ENCODE peak calls at places on chromosomes 12 and 14, in six cellular contexts. C, R, W, V, G and X are unnamed samples.
A peak's percentile ranks its signal among the peaks of the same experiment; 100 is the strongest.

GRCh38 chr14:97930191-97930590 is 1133.0 kb downstream of the VRK1 start:
- DNase-seq in V (no peak), R (no peak), W (no peak), G (no peak), C (no peak), X (no peak)

GRCh38 chr14:88818018-88818417 is 6.4 kb upstream of the TTC8 start:
- DNase-seq in R (no peak), W (no peak), C (no peak), V (no peak), G (no peak), X (no peak)

GRCh38 chr12:2163172-2163927 is 110.6 kb downstream of the CACNA1C start:
- DNase-seq in R (no peak), V (no peak), W (peak; percentile 63), C (no peak), G (peak; percentile 100), X (peak; percentile 83)

GRCh38 chr14:75723716-75724115 is 62.7 kb downstream of the TTLL5 start:
- DNase-seq in V (no peak), G (no peak), C (no peak), R (no peak), W (no peak), X (peak; percentile 86)

GRCh38 chr14:77865455-77865854 is 65.5 kb downstream of the ADCK1 start:
- DNase-seq in R (no peak), C (no peak), G (no peak), W (no peak), V (no peak), X (no peak)

GRCh38 chr12:27549801-27550652 is 26.0 kb downstream of the PPFIBP1 start:
- DNase-seq in R (peak; percentile 99), G (peak; percentile 98), C (peak; percentile 97), W (peak; percentile 97), V (no peak), X (peak; percentile 99)

GRCh38 chr14:39266589-39266870 is 32.8 kb downstream of the MIA2 start:
- DNase-seq in W (no peak), R (no peak), V (no peak), G (peak; percentile 48), C (no peak), X (peak; percentile 59)

GRCh38 chr12:3218150-3218845 is 141.1 kb downstream of the TSPAN9 start:
- DNase-seq in R (no peak), W (peak; percentile 80), G (peak; percentile 85), V (peak; percentile 87), C (peak; percentile 31), X (peak; percentile 84)

GRCh38 chr14:37665951-37666350 is 70.5 kb downstream of the TTC6 start:
- DNase-seq in W (no peak), G (no peak), V (no peak), C (no peak), R (no peak), X (no peak)

GRCh38 chr12:7444076-7444475 is at the start of gene CD163L1:
- DNase-seq in C (no peak), W (no peak), R (no peak), V (no peak), G (no peak), X (no peak)

GRCh38 chr12:124525455-124525854 is 42.0 kb downstream of the NCOR2 start:
- DNase-seq in V (peak; percentile 75), W (no peak), C (no peak), R (no peak), G (no peak), X (no peak)

GRCh38 chr14:89221109-89221508 is 195.9 kb downstream of the FOXN3 start:
- DNase-seq in C (no peak), G (peak; percentile 73), W (peak; percentile 74), R (peak; percentile 20), V (no peak), X (peak; percentile 42)

GRCh38 chr12:127888948-127889347 is 378.0 kb upstream of the TMEM132C start:
- DNase-seq in V (no peak), R (no peak), W (peak; percentile 27), G (peak; percentile 92), C (no peak), X (peak; percentile 53)

GRCh38 chr14:79856357-79856756 is 354.9 kb downstream of the DIO2 start:
- DNase-seq in R (no peak), C (no peak), G (peak; percentile 25), W (peak; percentile 65), V (no peak), X (peak; percentile 24)

GRCh38 chr12:116590561-116590960 is 31.4 kb downstream of the MAP1LC3B2 start:
- DNase-seq in W (no peak), G (no peak), R (peak; percentile 46), C (no peak), V (no peak), X (no peak)

GRCh38 chr12:115946092-115946491 is 331.4 kb downstream of the MED13L start:
- DNase-seq in R (no peak), W (no peak), V (no peak), C (no peak), G (no peak), X (no peak)

GRCh38 chr12:98238513-98238912 is 276.9 kb upstream of the TMPO start:
- DNase-seq in W (no peak), C (no peak), R (peak; percentile 17), V (no peak), G (peak; percentile 62), X (peak; percentile 47)

GRCh38 chr12:44960423-44960822 is 84.3 kb upstream of the NELL2 start:
- DNase-seq in V (no peak), R (no peak), C (no peak), G (no peak), W (no peak), X (no peak)

GRCh38 chr12:95653761-95654546 is 102.7 kb upstream of the USP44 start:
- DNase-seq in R (peak; percentile 82), G (peak; percentile 93), W (peak; percentile 87), V (no peak), C (no peak), X (peak; percentile 78)

GRCh38 chr12:34398366-34398705 is 376.0 kb downstream of the ALG10 start:
- DNase-seq in R (no peak), G (no peak), C (no peak), W (no peak), V (peak; percentile 0), X (no peak)

GRCh38 chr12:57894577-57895292 is 46.6 kb upstream of the ATP23 start:
- DNase-seq in C (no peak), V (no peak), W (no peak), G (no peak), R (no peak), X (no peak)

GRCh38 chr12:57896437-57897201 is 44.7 kb upstream of the ATP23 start:
- DNase-seq in C (no peak), W (peak; percentile 35), R (no peak), G (peak; percentile 84), V (peak; percentile 82), X (peak; percentile 81)

GRCh38 chr12:57896139-57896436 is 45.3 kb upstream of the ATP23 start:
- DNase-seq in W (no peak), G (peak; percentile 55), R (no peak), C (no peak), V (no peak), X (peak; percentile 50)

GRCh38 chr12:57893460-57894353 is 47.2 kb upstream of the CTDSP2 start:
- DNase-seq in G (peak; percentile 97), C (no peak), R (no peak), V (peak; percentile 72), W (peak; percentile 83), X (peak; percentile 97)

DNA sequence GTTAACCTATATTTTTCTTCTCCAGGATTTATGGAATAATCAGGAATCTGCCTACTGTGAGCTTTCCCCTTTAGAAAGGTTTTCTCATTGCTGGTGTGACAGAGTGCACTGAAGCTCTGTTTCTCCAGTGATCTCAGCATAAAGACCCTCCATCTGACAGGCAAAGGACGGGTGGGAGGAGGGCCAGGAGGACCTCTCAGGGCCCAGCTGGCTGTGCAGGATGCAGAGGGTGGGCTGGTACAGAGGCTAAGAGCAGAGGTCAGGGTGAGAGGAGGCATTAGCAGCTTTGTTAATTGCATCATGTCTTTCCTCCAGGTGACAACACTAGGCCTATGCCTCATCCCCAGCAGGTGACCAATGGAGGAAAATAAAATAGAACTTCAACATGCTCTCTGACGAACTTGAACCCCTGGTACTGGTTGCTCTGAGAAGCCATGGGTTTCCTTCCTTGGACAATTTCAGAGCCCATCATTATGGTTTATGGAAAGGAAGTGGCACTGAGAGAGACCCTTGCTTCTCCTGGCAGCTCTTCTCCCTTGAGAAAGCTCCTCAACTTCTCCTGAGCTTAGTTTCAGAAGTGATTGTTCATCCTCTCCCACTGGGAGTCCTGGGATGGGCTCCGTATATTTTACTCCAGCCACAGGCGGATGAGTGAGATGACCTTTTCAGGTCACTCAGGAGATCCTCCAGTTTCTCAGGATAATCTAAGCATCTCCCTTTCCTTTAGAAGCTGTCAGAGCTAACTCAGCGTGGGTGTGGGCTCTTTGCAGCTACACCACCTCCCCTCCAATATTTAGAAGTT is 45.8 kb upstream of the ATP23 start:
- DNase-seq in G (no peak), V (no peak), C (no peak), W (no peak), R (no peak), X (peak; percentile 36)
- H3K4me3 ChIP-seq in G (no peak overlapping the region), V (no peak overlapping the region), C (no peak overlapping the region), W (no peak overlapping the region), R (no peak overlapping the region), X (no peak overlapping the region)

GRCh38 chr14:59022144-59022543 is 166.3 kb upstream of the DAAM1 start:
- DNase-seq in R (peak; percentile 77), C (no peak), V (no peak), W (no peak), G (no peak), X (no peak)
- TF ChIP-seq CTCF in R (peak; percentile 97), C (peak; percentile 24), V (peak; percentile 36), W (peak; percentile 44), G (peak; percentile 9), X (no peak)

DNA sequence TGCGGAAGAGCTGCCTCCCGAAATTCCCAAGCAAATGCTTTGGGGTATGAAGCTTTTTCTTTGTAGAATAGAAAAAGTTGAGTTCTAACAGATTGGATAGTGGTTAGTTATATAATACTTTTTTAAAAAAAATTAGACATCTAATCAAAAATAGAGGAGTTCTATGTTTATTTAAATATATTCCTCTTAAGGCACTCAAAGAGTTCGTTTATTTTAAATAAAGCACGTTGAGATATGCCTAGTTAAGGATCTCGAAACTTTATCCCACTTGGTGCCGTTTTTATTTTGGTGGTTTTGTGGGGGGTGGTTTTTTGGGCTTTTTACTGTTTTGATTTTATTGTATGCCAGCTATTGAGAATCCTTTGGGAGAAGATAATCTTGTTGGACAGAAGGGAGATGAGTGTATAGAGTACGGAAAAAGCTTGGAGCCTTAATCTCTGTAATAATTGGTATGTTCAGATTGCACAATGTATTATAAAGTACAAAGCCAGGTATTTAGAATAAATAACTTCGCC is 10.7 kb upstream of the SNAPC1 start:
- DNase-seq in C (no peak), G (no peak), V (no peak), W (no peak), R (no peak), X (no peak)
- H3K4me3 ChIP-seq in C (no peak overlapping the region), G (no peak overlapping the region), V (no peak overlapping the region), W (no peak overlapping the region), R (peak overlapping the region; percentile 72), X (peak overlapping the region; percentile 39)

DNA sequence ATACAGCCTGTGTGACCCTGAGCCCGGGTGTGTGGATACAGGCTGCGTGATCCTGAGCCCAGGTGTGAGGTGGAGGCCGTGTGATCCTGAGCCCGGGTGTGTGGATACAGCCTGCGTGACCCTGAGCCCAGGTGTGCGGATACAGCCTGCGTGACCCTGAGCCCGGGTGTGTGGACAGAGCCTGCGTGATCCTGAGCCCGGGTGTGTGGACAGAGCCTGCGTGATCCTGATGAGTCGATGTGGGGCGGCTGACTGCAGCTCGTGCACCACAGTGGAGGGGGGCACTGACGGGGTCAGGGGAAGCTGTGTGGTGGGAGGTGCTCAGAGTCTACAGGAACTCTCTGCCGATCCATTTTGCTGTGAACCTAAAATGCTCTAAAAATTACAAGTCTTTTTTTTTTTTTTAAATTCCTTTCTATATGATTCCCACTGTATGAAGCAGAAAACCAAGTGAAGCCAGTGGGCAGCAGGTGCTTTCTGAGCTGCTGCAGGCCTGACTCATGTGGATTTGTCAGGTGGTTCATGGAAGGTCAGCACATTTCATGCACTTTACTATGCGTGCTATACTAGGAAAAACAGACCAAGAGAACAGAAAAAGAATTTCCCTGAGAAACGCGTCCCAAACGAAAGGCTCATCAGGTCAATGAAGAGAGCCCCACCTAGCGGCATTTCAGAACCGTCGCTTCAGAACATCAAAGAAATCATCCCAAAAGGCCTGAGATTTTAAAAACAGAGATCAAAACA is 19.3 kb downstream of the BRF1 start:
- DNase-seq in C (peak; percentile 53), V (peak; percentile 70), R (peak; percentile 54), W (peak; percentile 40), G (peak; percentile 78), X (peak; percentile 82)
- TF ChIP-seq CTCF in C (peak; percentile 82), V (peak; percentile 23), R (peak; percentile 71), W (peak; percentile 86), G (peak; percentile 79), X (peak; percentile 78)